ENCODE peak calls at places on chromosomes 11 and 22, in six cellular contexts. W is GM12878, D is HCT116, S is SK-N-SH, M is K562, I is HepG2. H is an unnamed sample.

GRCh38 chr11:1735271-1735670 is 15.1 kb downstream of the IFITM10 start:
- DNase-seq in W (no peak), D (no peak), S (no peak), M (no peak), I (no peak), H (no peak)

GRCh38 chr22:27669798-27670599 is 131.6 kb downstream of the MN1 start:
- DNase-seq in W (no peak), D (no peak), S (no peak), M (no peak), I (peak), H (no peak)

GRCh38 chr11:83819936-83820549 is 533.9 kb upstream of the CCDC90B start:
- DNase-seq in W (no peak), D (peak), S (peak), M (peak), I (peak), H (peak)

GRCh38 chr11:102572537-102573220 is 42.1 kb upstream of the MMP7 start:
- DNase-seq in W (no peak), D (no peak), S (no peak), M (no peak), I (no peak), H (no peak)

GRCh38 chr22:32971252-32971651 is 86.9 kb downstream of the SYN3 start:
- DNase-seq in W (no peak), D (no peak), S (no peak), M (no peak), I (no peak), H (no peak)

GRCh38 chr11:118216621-118217526 is 7.9 kb downstream of the JAML start:
- DNase-seq in W (no peak), D (no peak), S (no peak), M (no peak), I (no peak), H (no peak)

GRCh38 chr11:120594746-120595145 is 83.2 kb downstream of the GRIK4 start:
- DNase-seq in W (no peak), D (no peak), S (no peak), M (no peak), I (no peak), H (no peak)

GRCh38 chr11:90803366-90803765 is 580.5 kb upstream of the CHORDC1 start:
- DNase-seq in W (no peak), D (no peak), S (no peak), M (no peak), I (no peak), H (no peak)

GRCh38 chr11:103047837-103048236 is 44.1 kb downstream of the DCUN1D5 start:
- DNase-seq in W (no peak), D (no peak), S (no peak), M (no peak), I (no peak), H (no peak)

GRCh38 chr22:49869855-49870712 is 16.4 kb downstream of the ZBED4 start:
- DNase-seq in W (no peak), D (no peak), S (no peak), M (no peak), I (no peak), H (no peak)

GRCh38 chr11:554824-555499 is 5.6 kb downstream of the LMNTD2 start:
- DNase-seq in W (no peak), D (peak), S (peak), M (peak), I (peak), H (no peak)

GRCh38 chr22:27137809-27138400 is 480.5 kb downstream of the MIAT start:
- DNase-seq in W (no peak), D (no peak), S (peak), M (no peak), I (no peak), H (no peak)

GRCh38 chr11:61076506-61077304 is 25.6 kb upstream of the CD5 start:
- DNase-seq in W (no peak), D (no peak), S (no peak), M (no peak), I (no peak), H (no peak)

GRCh38 chr11:77036398-77036797 is 2.2 kb downstream of the B3GNT6 start:
- DNase-seq in W (no peak), D (no peak), S (no peak), M (no peak), I (peak), H (no peak)

GRCh38 chr22:17198188-17199130 is 20.8 kb downstream of the ADA2 start:
- DNase-seq in W (no peak), D (no peak), S (no peak), M (peak), I (no peak), H (no peak)

GRCh38 chr22:49555526-49555925 is 272.1 kb downstream of the BRD1 start:
- DNase-seq in W (no peak), D (no peak), S (no peak), M (no peak), I (no peak), H (no peak)

GRCh38 chr11:44624761-44625221 is 59.3 kb downstream of the CD82 start:
- DNase-seq in W (no peak), D (no peak), S (no peak), M (no peak), I (no peak), H (no peak)

GRCh38 chr22:44615602-44616180 is 86.3 kb upstream of the PRR5 start:
- DNase-seq in W (no peak), D (no peak), S (peak), M (no peak), I (no peak), H (no peak)

GRCh38 chr11:100562102-100562501 is 125.0 kb upstream of the ARHGAP42 start:
- DNase-seq in W (no peak), D (no peak), S (no peak), M (no peak), I (no peak), H (no peak)

GRCh38 chr11:73310661-73311393 is 2.8 kb downstream of the ARHGEF17 start:
- DNase-seq in W (no peak), D (no peak), S (no peak), M (no peak), I (no peak), H (no peak)
- H3K4me3 ChIP-seq in W (no peak), D (no peak), S (peak), M (no peak), I (no peak), H (no peak)

DNA sequence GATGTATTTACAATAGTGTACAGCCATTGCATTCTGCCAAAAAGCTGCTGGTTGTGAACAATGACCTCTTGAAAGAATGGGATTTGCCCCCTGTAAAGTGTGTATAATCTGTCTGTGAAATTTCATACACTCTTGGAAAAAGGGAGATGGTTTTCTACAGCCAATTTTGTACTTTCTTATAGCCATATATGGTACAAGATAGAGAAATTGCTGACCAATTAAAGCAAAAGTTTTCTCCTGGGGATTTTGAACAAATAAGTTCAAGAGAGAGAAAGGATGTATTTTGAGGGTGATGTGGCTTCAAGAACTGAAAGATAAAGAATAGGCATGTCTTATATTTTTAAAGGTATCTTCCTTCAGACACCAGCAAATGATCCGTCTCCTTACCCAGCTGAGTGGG is 211.0 kb downstream of the NAV2 start:
- DNase-seq in W (no peak), D (no peak), S (no peak), M (no peak), I (no peak), H (no peak)
- TF ChIP-seq SIN3A in W (no peak), D (no peak), S (no peak), M (no peak), I (no peak), H (no peak)

GRCh38 chr22:23896166-23896522 is 2.0 kb downstream of the MIF start:
- DNase-seq in W (no peak), D (no peak), S (no peak), M (no peak), I (no peak), H (no peak)

GRCh38 chr22:23896523-23897186 is 2.5 kb downstream of the MIF start:
- DNase-seq in W (no peak), D (no peak), S (no peak), M (no peak), I (no peak), H (no peak)

GRCh38 chr22:23899042-23899745 is 5.0 kb downstream of the MIF start:
- DNase-seq in W (no peak), D (no peak), S (no peak), M (no peak), I (no peak), H (no peak)

GRCh38 chr22:23897320-23897719 is 3.1 kb downstream of the MIF start:
- DNase-seq in W (no peak), D (no peak), S (no peak), M (no peak), I (no peak), H (no peak)

GRCh38 chr22:23898006-23898974 is 4.1 kb downstream of the MIF start:
- DNase-seq in W (no peak), D (no peak), S (no peak), M (no peak), I (no peak), H (no peak)
- TF ChIP-seq REST in W (no peak), D (no peak), S (no peak), M (no peak), I (no peak), H (no peak)

GRCh38 chr11:10041803-10042202 is 252.2 kb downstream of the SBF2 start:
- DNase-seq in W (no peak), D (no peak), S (no peak), M (no peak), I (no peak), H (no peak)
- H3K4me3 ChIP-seq in W (no peak), D (no peak), S (no peak), M (no peak), I (no peak), H (no peak)

H was measured in Panc1.